ENCODE peak calls at places on chromosomes 3 and 15, in eight cellular contexts. One of them, this sample, is unnamed.

GRCh38 chr3:152087153-152087552 is 181.6 kb upstream of the MBNL1 start:
- DNase-seq in bronchial epithelial cell: no peak
- DNase-seq in sigmoid colon: no peak
- DNase-seq in endothelial cell: no peak
- DNase-seq in dorsolateral prefrontal cortex: no peak
- DNase-seq in fibroblast of lung: no peak
- DNase-seq in small intestine: peak
- DNase-seq in activated T-cell treated with anti-CD3 and anti-CD28 coated beads, Interleukin-2, amount 50 U/mL, for 4 hours: no peak
- DNase-seq in this sample: no peak

GRCh38 chr3:129665024-129665768 is 58.7 kb upstream of the PLXND1 start:
- DNase-seq in bronchial epithelial cell: peak
- DNase-seq in sigmoid colon: no peak
- DNase-seq in endothelial cell: no peak
- DNase-seq in dorsolateral prefrontal cortex: no peak
- DNase-seq in fibroblast of lung: peak
- DNase-seq in small intestine: no peak
- DNase-seq in activated T-cell treated with anti-CD3 and anti-CD28 coated beads, Interleukin-2, amount 50 U/mL, for 4 hours: no peak
- DNase-seq in this sample: no peak

GRCh38 chr3:36647423-36647853 is 116.9 kb downstream of the DCLK3 start:
- DNase-seq in bronchial epithelial cell: peak
- DNase-seq in sigmoid colon: no peak
- DNase-seq in endothelial cell: no peak
- DNase-seq in dorsolateral prefrontal cortex: no peak
- DNase-seq in fibroblast of lung: peak
- DNase-seq in small intestine: no peak
- DNase-seq in activated T-cell treated with anti-CD3 and anti-CD28 coated beads, Interleukin-2, amount 50 U/mL, for 4 hours: no peak
- DNase-seq in this sample: no peak

GRCh38 chr3:25412269-25412668 is 15.8 kb upstream of the RARB start:
- DNase-seq in bronchial epithelial cell: peak
- DNase-seq in sigmoid colon: no peak
- DNase-seq in endothelial cell: no peak
- DNase-seq in dorsolateral prefrontal cortex: no peak
- DNase-seq in fibroblast of lung: peak
- DNase-seq in small intestine: peak
- DNase-seq in activated T-cell treated with anti-CD3 and anti-CD28 coated beads, Interleukin-2, amount 50 U/mL, for 4 hours: no peak
- DNase-seq in this sample: no peak

GRCh38 chr3:137767146-137768020 is 3.3 kb downstream of the SOX14 start:
- DNase-seq in bronchial epithelial cell: no peak
- DNase-seq in sigmoid colon: no peak
- DNase-seq in endothelial cell: peak
- DNase-seq in dorsolateral prefrontal cortex: no peak
- DNase-seq in fibroblast of lung: no peak
- DNase-seq in small intestine: no peak
- DNase-seq in activated T-cell treated with anti-CD3 and anti-CD28 coated beads, Interleukin-2, amount 50 U/mL, for 4 hours: no peak
- DNase-seq in this sample: no peak

GRCh38 chr3:47536221-47536891 is 22.8 kb upstream of the ELP6 start:
- DNase-seq in bronchial epithelial cell: no peak
- DNase-seq in sigmoid colon: no peak
- DNase-seq in endothelial cell: no peak
- DNase-seq in dorsolateral prefrontal cortex: peak
- DNase-seq in fibroblast of lung: no peak
- DNase-seq in small intestine: no peak
- DNase-seq in activated T-cell treated with anti-CD3 and anti-CD28 coated beads, Interleukin-2, amount 50 U/mL, for 4 hours: no peak
- DNase-seq in this sample: no peak

GRCh38 chr15:64928626-64929220 is 17.0 kb downstream of the ANKDD1A start:
- DNase-seq in bronchial epithelial cell: no peak
- DNase-seq in sigmoid colon: no peak
- DNase-seq in endothelial cell: no peak
- DNase-seq in dorsolateral prefrontal cortex: no peak
- DNase-seq in fibroblast of lung: no peak
- DNase-seq in small intestine: no peak
- DNase-seq in activated T-cell treated with anti-CD3 and anti-CD28 coated beads, Interleukin-2, amount 50 U/mL, for 4 hours: no peak
- DNase-seq in this sample: no peak

GRCh38 chr3:55623786-55624185 is 136.7 kb upstream of the WNT5A start:
- DNase-seq in bronchial epithelial cell: no peak
- DNase-seq in sigmoid colon: no peak
- DNase-seq in endothelial cell: no peak
- DNase-seq in dorsolateral prefrontal cortex: no peak
- DNase-seq in fibroblast of lung: no peak
- DNase-seq in small intestine: no peak
- DNase-seq in activated T-cell treated with anti-CD3 and anti-CD28 coated beads, Interleukin-2, amount 50 U/mL, for 4 hours: no peak
- DNase-seq in this sample: no peak

GRCh38 chr3:111733856-111734255 is 125.2 kb upstream of the PHLDB2 start:
- DNase-seq in bronchial epithelial cell: no peak
- DNase-seq in sigmoid colon: no peak
- DNase-seq in endothelial cell: no peak
- DNase-seq in dorsolateral prefrontal cortex: no peak
- DNase-seq in fibroblast of lung: no peak
- DNase-seq in small intestine: no peak
- DNase-seq in activated T-cell treated with anti-CD3 and anti-CD28 coated beads, Interleukin-2, amount 50 U/mL, for 4 hours: no peak
- DNase-seq in this sample: no peak

GRCh38 chr3:12870942-12871341 is 29.6 kb upstream of the RPL32 start:
- DNase-seq in bronchial epithelial cell: no peak
- DNase-seq in sigmoid colon: peak
- DNase-seq in endothelial cell: no peak
- DNase-seq in dorsolateral prefrontal cortex: no peak
- DNase-seq in fibroblast of lung: no peak
- DNase-seq in small intestine: peak
- DNase-seq in activated T-cell treated with anti-CD3 and anti-CD28 coated beads, Interleukin-2, amount 50 U/mL, for 4 hours: no peak
- DNase-seq in this sample: no peak

GRCh38 chr3:111539351-111540331 is 2.4 kb upstream of the CD96 start:
- DNase-seq in bronchial epithelial cell: peak
- DNase-seq in sigmoid colon: no peak
- DNase-seq in endothelial cell: peak
- DNase-seq in dorsolateral prefrontal cortex: peak
- DNase-seq in fibroblast of lung: peak
- DNase-seq in small intestine: peak
- DNase-seq in activated T-cell treated with anti-CD3 and anti-CD28 coated beads, Interleukin-2, amount 50 U/mL, for 4 hours: peak
- DNase-seq in this sample: peak

GRCh38 chr15:22892333-22892732 is 53.9 kb downstream of the NIPA2 start:
- DNase-seq in bronchial epithelial cell: no peak
- DNase-seq in sigmoid colon: no peak
- DNase-seq in endothelial cell: no peak
- DNase-seq in dorsolateral prefrontal cortex: no peak
- DNase-seq in fibroblast of lung: no peak
- DNase-seq in small intestine: no peak
- DNase-seq in activated T-cell treated with anti-CD3 and anti-CD28 coated beads, Interleukin-2, amount 50 U/mL, for 4 hours: no peak
- DNase-seq in this sample: no peak

GRCh38 chr3:195711813-195712534 is 8.8 kb upstream of the MUC20 start:
- DNase-seq in bronchial epithelial cell: no peak
- DNase-seq in sigmoid colon: no peak
- DNase-seq in endothelial cell: no peak
- DNase-seq in dorsolateral prefrontal cortex: no peak
- DNase-seq in fibroblast of lung: no peak
- DNase-seq in small intestine: no peak
- DNase-seq in activated T-cell treated with anti-CD3 and anti-CD28 coated beads, Interleukin-2, amount 50 U/mL, for 4 hours: no peak
- DNase-seq in this sample: no peak

GRCh38 chr15:37837276-37837675 is 97.2 kb upstream of the TMCO5A start:
- DNase-seq in bronchial epithelial cell: no peak
- DNase-seq in sigmoid colon: no peak
- DNase-seq in endothelial cell: no peak
- DNase-seq in dorsolateral prefrontal cortex: no peak
- DNase-seq in fibroblast of lung: peak
- DNase-seq in small intestine: no peak
- DNase-seq in activated T-cell treated with anti-CD3 and anti-CD28 coated beads, Interleukin-2, amount 50 U/mL, for 4 hours: no peak
- DNase-seq in this sample: no peak

GRCh38 chr3:5136619-5137429 is 14.7 kb downstream of the ARL8B start:
- DNase-seq in bronchial epithelial cell: peak
- DNase-seq in sigmoid colon: no peak
- DNase-seq in endothelial cell: no peak
- DNase-seq in dorsolateral prefrontal cortex: no peak
- DNase-seq in fibroblast of lung: peak
- DNase-seq in small intestine: no peak
- DNase-seq in activated T-cell treated with anti-CD3 and anti-CD28 coated beads, Interleukin-2, amount 50 U/mL, for 4 hours: no peak
- DNase-seq in this sample: no peak

GRCh38 chr15:51286816-51287215 is 51.6 kb downstream of the CYP19A1 start:
- DNase-seq in bronchial epithelial cell: no peak
- DNase-seq in sigmoid colon: no peak
- DNase-seq in endothelial cell: no peak
- DNase-seq in dorsolateral prefrontal cortex: no peak
- DNase-seq in fibroblast of lung: no peak
- DNase-seq in small intestine: no peak
- DNase-seq in activated T-cell treated with anti-CD3 and anti-CD28 coated beads, Interleukin-2, amount 50 U/mL, for 4 hours: no peak
- DNase-seq in this sample: no peak

GRCh38 chr15:57218826-57219576 is 157.3 kb upstream of the CGNL1 start:
- DNase-seq in bronchial epithelial cell: peak
- DNase-seq in sigmoid colon: no peak
- DNase-seq in endothelial cell: no peak
- DNase-seq in dorsolateral prefrontal cortex: no peak
- DNase-seq in fibroblast of lung: peak
- DNase-seq in small intestine: no peak
- DNase-seq in activated T-cell treated with anti-CD3 and anti-CD28 coated beads, Interleukin-2, amount 50 U/mL, for 4 hours: no peak
- DNase-seq in this sample: no peak

GRCh38 chr3:49399467-49399866 is 12.3 kb downstream of the RHOA start:
- DNase-seq in bronchial epithelial cell: no peak
- DNase-seq in sigmoid colon: peak
- DNase-seq in endothelial cell: no peak
- DNase-seq in dorsolateral prefrontal cortex: no peak
- DNase-seq in fibroblast of lung: peak
- DNase-seq in small intestine: no peak
- DNase-seq in activated T-cell treated with anti-CD3 and anti-CD28 coated beads, Interleukin-2, amount 50 U/mL, for 4 hours: no peak
- DNase-seq in this sample: no peak

GRCh38 chr15:76172782-76173181 is 113.0 kb downstream of the TMEM266 start:
- DNase-seq in bronchial epithelial cell: no peak
- DNase-seq in sigmoid colon: no peak
- DNase-seq in endothelial cell: no peak
- DNase-seq in dorsolateral prefrontal cortex: no peak
- DNase-seq in fibroblast of lung: no peak
- DNase-seq in small intestine: no peak
- DNase-seq in activated T-cell treated with anti-CD3 and anti-CD28 coated beads, Interleukin-2, amount 50 U/mL, for 4 hours: no peak
- DNase-seq in this sample: no peak

GRCh38 chr3:30544811-30545210 is 61.6 kb upstream of the TGFBR2 start:
- DNase-seq in bronchial epithelial cell: peak
- DNase-seq in sigmoid colon: peak
- DNase-seq in endothelial cell: no peak
- DNase-seq in dorsolateral prefrontal cortex: no peak
- DNase-seq in fibroblast of lung: peak
- DNase-seq in small intestine: no peak
- DNase-seq in activated T-cell treated with anti-CD3 and anti-CD28 coated beads, Interleukin-2, amount 50 U/mL, for 4 hours: no peak
- DNase-seq in this sample: no peak

GRCh38 chr3:182349051-182349450 is 444.3 kb upstream of the ATP11B start:
- DNase-seq in bronchial epithelial cell: no peak
- DNase-seq in sigmoid colon: no peak
- DNase-seq in endothelial cell: no peak
- DNase-seq in dorsolateral prefrontal cortex: no peak
- DNase-seq in fibroblast of lung: peak
- DNase-seq in small intestine: no peak
- DNase-seq in activated T-cell treated with anti-CD3 and anti-CD28 coated beads, Interleukin-2, amount 50 U/mL, for 4 hours: no peak
- DNase-seq in this sample: no peak

GRCh38 chr3:192850501-192850981 is 67.1 kb downstream of the MB21D2 start:
- DNase-seq in bronchial epithelial cell: peak
- DNase-seq in sigmoid colon: no peak
- DNase-seq in endothelial cell: no peak
- DNase-seq in dorsolateral prefrontal cortex: no peak
- DNase-seq in fibroblast of lung: peak
- DNase-seq in small intestine: peak
- DNase-seq in activated T-cell treated with anti-CD3 and anti-CD28 coated beads, Interleukin-2, amount 50 U/mL, for 4 hours: peak
- DNase-seq in this sample: peak

GRCh38 chr3:150449169-150449721 is 41.1 kb downstream of the TSC22D2 start:
- DNase-seq in bronchial epithelial cell: peak
- DNase-seq in sigmoid colon: no peak
- DNase-seq in endothelial cell: no peak
- DNase-seq in dorsolateral prefrontal cortex: no peak
- DNase-seq in fibroblast of lung: peak
- DNase-seq in small intestine: no peak
- DNase-seq in activated T-cell treated with anti-CD3 and anti-CD28 coated beads, Interleukin-2, amount 50 U/mL, for 4 hours: no peak
- DNase-seq in this sample: no peak

GRCh38 chr3:94162700-94163099 is 99.8 kb downstream of the NSUN3 start:
- DNase-seq in bronchial epithelial cell: peak
- DNase-seq in sigmoid colon: no peak
- DNase-seq in endothelial cell: no peak
- DNase-seq in dorsolateral prefrontal cortex: no peak
- DNase-seq in fibroblast of lung: peak
- DNase-seq in small intestine: no peak
- DNase-seq in activated T-cell treated with anti-CD3 and anti-CD28 coated beads, Interleukin-2, amount 50 U/mL, for 4 hours: no peak
- DNase-seq in this sample: no peak

GRCh38 chr3:32321095-32321835 is 70.4 kb upstream of the CMTM7 start:
- DNase-seq in bronchial epithelial cell: no peak
- DNase-seq in sigmoid colon: no peak
- DNase-seq in endothelial cell: peak
- DNase-seq in dorsolateral prefrontal cortex: no peak
- DNase-seq in fibroblast of lung: no peak
- DNase-seq in small intestine: no peak
- DNase-seq in activated T-cell treated with anti-CD3 and anti-CD28 coated beads, Interleukin-2, amount 50 U/mL, for 4 hours: no peak
- DNase-seq in this sample: no peak

GRCh38 chr15:27222479-27222878 is 251.5 kb downstream of the GABRG3 start:
- DNase-seq in bronchial epithelial cell: peak
- DNase-seq in sigmoid colon: no peak
- DNase-seq in endothelial cell: no peak
- DNase-seq in dorsolateral prefrontal cortex: no peak
- DNase-seq in fibroblast of lung: peak
- DNase-seq in small intestine: peak
- DNase-seq in activated T-cell treated with anti-CD3 and anti-CD28 coated beads, Interleukin-2, amount 50 U/mL, for 4 hours: no peak
- DNase-seq in this sample: no peak

GRCh38 chr3:190024912-190025311 is 95.8 kb downstream of the P3H2 start:
- DNase-seq in bronchial epithelial cell: peak
- DNase-seq in sigmoid colon: no peak
- DNase-seq in endothelial cell: no peak
- DNase-seq in dorsolateral prefrontal cortex: no peak
- DNase-seq in fibroblast of lung: peak
- DNase-seq in small intestine: no peak
- DNase-seq in activated T-cell treated with anti-CD3 and anti-CD28 coated beads, Interleukin-2, amount 50 U/mL, for 4 hours: no peak
- DNase-seq in this sample: no peak

GRCh38 chr15:99440029-99440428 is 125.8 kb upstream of the MEF2A start:
- DNase-seq in bronchial epithelial cell: no peak
- DNase-seq in sigmoid colon: peak
- DNase-seq in endothelial cell: no peak
- DNase-seq in dorsolateral prefrontal cortex: peak
- DNase-seq in fibroblast of lung: no peak
- DNase-seq in small intestine: no peak
- DNase-seq in activated T-cell treated with anti-CD3 and anti-CD28 coated beads, Interleukin-2, amount 50 U/mL, for 4 hours: no peak
- DNase-seq in this sample: no peak

GRCh38 chr15:96701443-96701842 is 370.9 kb downstream of the NR2F2 start:
- DNase-seq in bronchial epithelial cell: no peak
- DNase-seq in sigmoid colon: no peak
- DNase-seq in endothelial cell: no peak
- DNase-seq in dorsolateral prefrontal cortex: no peak
- DNase-seq in fibroblast of lung: no peak
- DNase-seq in small intestine: no peak
- DNase-seq in activated T-cell treated with anti-CD3 and anti-CD28 coated beads, Interleukin-2, amount 50 U/mL, for 4 hours: no peak
- DNase-seq in this sample: no peak

GRCh38 chr15:36769110-36769509 is 189.7 kb downstream of the CDIN1 start:
- DNase-seq in bronchial epithelial cell: no peak
- DNase-seq in sigmoid colon: no peak
- DNase-seq in endothelial cell: no peak
- DNase-seq in dorsolateral prefrontal cortex: peak
- DNase-seq in fibroblast of lung: peak
- DNase-seq in small intestine: no peak
- DNase-seq in activated T-cell treated with anti-CD3 and anti-CD28 coated beads, Interleukin-2, amount 50 U/mL, for 4 hours: no peak
- DNase-seq in this sample: no peak

GRCh38 chr3:69716119-69716518 is 23.1 kb upstream of the MITF start:
- DNase-seq in bronchial epithelial cell: no peak
- DNase-seq in sigmoid colon: no peak
- DNase-seq in endothelial cell: no peak
- DNase-seq in dorsolateral prefrontal cortex: no peak
- DNase-seq in fibroblast of lung: no peak
- DNase-seq in small intestine: no peak
- DNase-seq in activated T-cell treated with anti-CD3 and anti-CD28 coated beads, Interleukin-2, amount 50 U/mL, for 4 hours: no peak
- DNase-seq in this sample: no peak

GRCh38 chr3:178950676-178951075 is 120.9 kb downstream of the ZMAT3 start:
- DNase-seq in bronchial epithelial cell: peak
- DNase-seq in sigmoid colon: no peak
- DNase-seq in endothelial cell: no peak
- DNase-seq in dorsolateral prefrontal cortex: no peak
- DNase-seq in fibroblast of lung: peak
- DNase-seq in small intestine: no peak
- DNase-seq in activated T-cell treated with anti-CD3 and anti-CD28 coated beads, Interleukin-2, amount 50 U/mL, for 4 hours: no peak
- DNase-seq in this sample: no peak

GRCh38 chr3:14948609-14949038 is 1.2 kb downstream of the NR2C2 start:
- DNase-seq in bronchial epithelial cell: peak
- DNase-seq in sigmoid colon: no peak
- DNase-seq in endothelial cell: no peak
- DNase-seq in dorsolateral prefrontal cortex: no peak
- DNase-seq in fibroblast of lung: no peak
- DNase-seq in small intestine: no peak
- DNase-seq in activated T-cell treated with anti-CD3 and anti-CD28 coated beads, Interleukin-2, amount 50 U/mL, for 4 hours: no peak
- DNase-seq in this sample: no peak

This sample was measured in colonic mucosa.